ENCODE peak calls at places on chromosomes 6 and 20, in four cellular contexts. V, I, Z and H are unnamed samples.

GRCh38 chr20:60559462-60559861 is 601.2 kb downstream of the CDH26 start:
- DNase-seq in I (no peak), V (no peak), Z (no peak), H (no peak)

GRCh38 chr20:62744761-62745160 is 36.1 kb downstream of the NTSR1 start:
- DNase-seq in V (no peak), Z (no peak), I (no peak), H (no peak)

GRCh38 chr6:3990692-3991491 is 88.0 kb downstream of the FAM217A start:
- DNase-seq in V (peak; percentile 82), I (peak; percentile 78), Z (peak; percentile 78), H (peak; percentile 83)

GRCh38 chr6:49634080-49634810 is 2.4 kb downstream of the RHAG start:
- DNase-seq in V (no peak), Z (no peak), I (no peak), H (no peak)

GRCh38 chr20:50331469-50332251 is 141.0 kb downstream of the CEBPB start:
- DNase-seq in V (no peak), I (no peak), Z (no peak), H (no peak)

GRCh38 chr20:52168116-52168515 is 23.5 kb downstream of the ZFP64 start:
- DNase-seq in V (no peak), Z (no peak), I (no peak), H (no peak)

GRCh38 chr6:165941249-165941648 is 226.4 kb downstream of the TBXT start:
- DNase-seq in I (no peak), Z (no peak), V (no peak), H (no peak)

GRCh38 chr6:135851442-135852271 is at the start of gene PDE7B:
- DNase-seq in I (peak; percentile 18), V (peak; percentile 27), Z (peak; percentile 52), H (peak; percentile 97)

GRCh38 chr20:3162080-3162611 is 2.5 kb upstream of the FASTKD5 start:
- DNase-seq in Z (no peak), I (no peak), V (no peak), H (no peak)

GRCh38 chr20:60428651-60429050 is 470.4 kb downstream of the CDH26 start:
- DNase-seq in I (no peak), V (no peak), Z (no peak), H (no peak)

GRCh38 chr20:34185766-34186620 is 55.2 kb upstream of the ASIP start:
- DNase-seq in Z (no peak), I (no peak), V (no peak), H (peak; percentile 89)

GRCh38 chr6:11828185-11828897 is 49.7 kb upstream of the ADTRP start:
- DNase-seq in Z (no peak), V (no peak), I (no peak), H (no peak)